ENCODE peak calls at places on chromosomes 6 and 20, in ten cellular contexts. X is BE2C, T is GM20000, D is body of pancreas, W is left ventricle myocardium inferior, L is ovary, H is left lung, Y is A549, G is sigmoid colon, K is AG04450. A is an unnamed sample.

GRCh38 chr20:51917886-51918545 is 115.7 kb upstream of the SALL4 start:
- DNase-seq in G (no peak), T (no peak), H (no peak), K (no peak), D (no peak), Y (no peak), X (no peak), W (no peak), L (no peak), A (no peak)

GRCh38 chr6:97947841-97948240 is 664.8 kb upstream of the MMS22L start:
- DNase-seq in T (no peak), K (no peak), D (peak), X (peak), G (no peak), Y (no peak), L (no peak), H (no peak), W (no peak), A (no peak)

GRCh38 chr6:166532302-166532701 is 54.2 kb downstream of the RAMACL start:
- DNase-seq in X (no peak), W (no peak), L (no peak), T (no peak), Y (no peak), D (no peak), H (peak), K (no peak), G (no peak), A (no peak)

GRCh38 chr20:36317675-36318074 is 11.5 kb downstream of the DLGAP4 start:
- DNase-seq in D (no peak), L (no peak), K (no peak), Y (no peak), H (no peak), G (no peak), T (no peak), W (no peak), X (no peak), A (no peak)

GRCh38 chr20:24640276-24640675 is 170.8 kb downstream of the SYNDIG1 start:
- DNase-seq in G (no peak), Y (no peak), D (no peak), X (no peak), K (no peak), T (no peak), H (no peak), L (no peak), W (no peak), A (no peak)

GRCh38 chr6:14727494-14728395 is 518.1 kb upstream of the JARID2 start:
- DNase-seq in Y (no peak), T (no peak), L (no peak), W (no peak), X (no peak), G (no peak), H (no peak), K (no peak), D (no peak), A (no peak)

GRCh38 chr6:139473239-139473701 is 98.8 kb upstream of the CITED2 start:
- DNase-seq in G (peak), W (no peak), H (no peak), L (peak), T (no peak), D (peak), X (no peak), Y (no peak), K (no peak), A (no peak)

GRCh38 chr6:96651816-96652215 is 88.9 kb downstream of the FHL5 start:
- DNase-seq in K (no peak), D (no peak), Y (no peak), H (no peak), X (no peak), L (no peak), G (no peak), W (no peak), T (peak), A (no peak)

GRCh38 chr6:142361765-142362540 is 60.1 kb downstream of the ADGRG6 start:
- DNase-seq in D (no peak), Y (no peak), H (no peak), W (no peak), L (no peak), K (peak), T (no peak), X (no peak), G (no peak), A (no peak)

GRCh38 chr6:108526739-108527174 is 34.0 kb upstream of the FOXO3 start:
- DNase-seq in W (no peak), G (no peak), D (peak), K (peak), X (no peak), T (peak), H (no peak), Y (peak), L (no peak), A (no peak)

GRCh38 chr6:167079853-167080297 is 43.0 kb upstream of the CCR6 start:
- DNase-seq in K (no peak), L (no peak), X (no peak), G (no peak), H (no peak), Y (no peak), T (peak), W (no peak), D (no peak), A (no peak)

GRCh38 chr6:44428682-44429081 is 41.2 kb downstream of the CDC5L start:
- DNase-seq in H (no peak), X (no peak), T (no peak), W (no peak), K (no peak), D (no peak), G (no peak), L (no peak), Y (no peak), A (no peak)

GRCh38 chr6:158567152-158567551 is 7.3 kb downstream of the TMEM181 start:
- DNase-seq in D (no peak), Y (no peak), G (no peak), X (no peak), T (no peak), H (peak), L (no peak), W (no peak), K (no peak), A (no peak)

GRCh38 chr6:7727150-7727950 is 1.5 kb downstream of the BMP6 start:
- DNase-seq in H (peak), G (no peak), W (no peak), X (peak), D (no peak), K (no peak), L (no peak), T (peak), Y (peak), A (no peak)

GRCh38 chr20:62104791-62105345 is 17.4 kb upstream of the LSM14B start:
- DNase-seq in H (no peak), X (no peak), Y (no peak), L (no peak), K (no peak), G (no peak), D (no peak), W (no peak), T (no peak), A (no peak)

GRCh38 chr20:53421343-53421742 is 172.3 kb downstream of the ZNF217 start:
- DNase-seq in L (no peak), H (no peak), W (no peak), K (no peak), G (no peak), D (no peak), T (no peak), Y (no peak), X (no peak), A (no peak)

GRCh38 chr20:4989570-4989969 is 11.7 kb downstream of the SLC23A2 start:
- DNase-seq in W (no peak), Y (no peak), X (no peak), K (no peak), H (no peak), D (no peak), T (no peak), L (no peak), G (no peak), A (no peak)

GRCh38 chr20:6533828-6534388 is 233.6 kb upstream of the BMP2 start:
- DNase-seq in L (no peak), X (no peak), K (peak), G (no peak), D (no peak), T (no peak), Y (no peak), W (no peak), H (peak), A (no peak)

GRCh38 chr6:137903933-137904821 is 37.1 kb downstream of the TNFAIP3 start:
- DNase-seq in Y (no peak), H (no peak), D (no peak), K (no peak), L (no peak), W (no peak), X (no peak), T (peak), G (no peak), A (no peak)

GRCh38 chr6:34583461-34583860 is 27.3 kb upstream of the SPDEF start:
- DNase-seq in T (no peak), D (no peak), Y (no peak), W (no peak), X (no peak), G (no peak), H (no peak), K (no peak), L (no peak), A (no peak)

GRCh38 chr20:483791-484644 is 21.7 kb upstream of the TBC1D20 start:
- DNase-seq in L (no peak), D (no peak), X (peak), T (no peak), G (no peak), K (no peak), Y (no peak), W (peak), H (peak), A (no peak)

GRCh38 chr6:167892835-167893234 is 66.1 kb downstream of the AFDN start:
- DNase-seq in X (no peak), K (no peak), H (no peak), W (no peak), D (no peak), Y (no peak), L (no peak), G (no peak), T (no peak), A (no peak)

GRCh38 chr6:44514576-44515193 is 127.2 kb downstream of the CDC5L start:
- DNase-seq in G (no peak), Y (no peak), T (no peak), K (no peak), W (no peak), D (no peak), X (no peak), L (no peak), H (no peak), A (no peak)

GRCh38 chr6:36924131-36924530 is 30.4 kb upstream of the PI16 start:
- DNase-seq in L (no peak), Y (no peak), W (no peak), X (no peak), D (no peak), K (no peak), H (no peak), T (no peak), G (no peak), A (no peak)

GRCh38 chr6:166334878-166335277 is 7.5 kb downstream of the SFT2D1 start:
- DNase-seq in X (no peak), K (no peak), W (no peak), L (no peak), T (no peak), G (no peak), D (no peak), Y (no peak), H (no peak), A (no peak)

GRCh38 chr6:45619994-45620471 is 242.3 kb upstream of the SUPT3H start:
- DNase-seq in Y (no peak), H (no peak), G (no peak), T (no peak), L (no peak), X (no peak), K (no peak), D (no peak), W (no peak), A (no peak)

GRCh38 chr20:63765918-63766317 is 26.3 kb downstream of the SLC2A4RG start:
- DNase-seq in T (no peak), Y (no peak), L (no peak), W (no peak), G (no peak), D (no peak), H (peak), X (no peak), K (no peak), A (no peak)

GRCh38 chr20:62496525-62497218 is 20.9 kb upstream of the GATA5 start:
- DNase-seq in G (no peak), Y (no peak), T (peak), W (no peak), K (no peak), X (peak), H (no peak), D (no peak), L (no peak), A (no peak)

GRCh38 chr6:133300896-133301295 is 59.7 kb downstream of the EYA4 start:
- DNase-seq in K (no peak), X (no peak), Y (no peak), D (no peak), T (no peak), G (no peak), L (no peak), W (no peak), H (no peak), A (no peak)

GRCh38 chr6:3139090-3139903 is 18.0 kb downstream of the TUBB2A start:
- DNase-seq in X (no peak), H (no peak), K (peak), D (peak), W (peak), Y (peak), T (peak), L (no peak), G (peak), A (no peak)

GRCh38 chr6:29737707-29738630 is 14.7 kb downstream of the HLA-F start:
- DNase-seq in L (peak), W (peak), T (peak), K (peak), G (peak), X (peak), D (peak), H (no peak), Y (no peak), A (peak)

GRCh38 chr6:53199765-53200164 is 51.1 kb upstream of the GCM1 start:
- DNase-seq in W (no peak), G (no peak), Y (no peak), H (no peak), L (no peak), D (no peak), T (no peak), K (no peak), X (no peak), A (no peak)

GRCh38 chr6:17281100-17281496 is at the start of gene RBM24:
- DNase-seq in T (peak), W (peak), X (peak), Y (no peak), K (peak), H (no peak), L (peak), D (peak), G (peak), A (no peak)

GRCh38 chr20:62914970-62915457 is 11.3 kb downstream of the DIDO1 start:
- DNase-seq in K (no peak), G (no peak), H (no peak), W (no peak), L (peak), T (no peak), X (no peak), Y (peak), D (peak), A (no peak)

GRCh38 chr20:45329497-45330319 is 18.5 kb downstream of the SDC4 start:
- DNase-seq in Y (no peak), D (peak), L (no peak), H (no peak), K (no peak), T (no peak), W (no peak), X (no peak), G (no peak), A (no peak)
- TF ChIP-seq CTCF in Y (no peak), D (no peak), L (no peak), H (no peak), K (peak), T (no peak), W (no peak), X (no peak), G (no peak), A (no peak)

GRCh38 chr6:51350308-51350904 is 531.7 kb downstream of the TFAP2B start:
- DNase-seq in G (no peak), Y (no peak), W (no peak), X (no peak), L (no peak), K (no peak), D (no peak), T (peak), H (no peak), A (no peak)
- TF ChIP-seq CTCF in G (no peak), Y (no peak), W (peak), X (peak), L (no peak), K (no peak), D (peak), T (peak), H (no peak), A (no peak)

GRCh38 chr6:26233608-26234420 is 131.2 kb upstream of the BTN3A2 start:
- DNase-seq in Y (no peak), K (no peak), T (peak), D (no peak), L (no peak), X (peak), W (no peak), G (peak), H (peak), A (peak)
- TF ChIP-seq CTCF in Y (no peak), K (no peak), T (no peak), D (no peak), L (no peak), X (no peak), W (no peak), G (no peak), H (no peak), A (no peak)

DNA sequence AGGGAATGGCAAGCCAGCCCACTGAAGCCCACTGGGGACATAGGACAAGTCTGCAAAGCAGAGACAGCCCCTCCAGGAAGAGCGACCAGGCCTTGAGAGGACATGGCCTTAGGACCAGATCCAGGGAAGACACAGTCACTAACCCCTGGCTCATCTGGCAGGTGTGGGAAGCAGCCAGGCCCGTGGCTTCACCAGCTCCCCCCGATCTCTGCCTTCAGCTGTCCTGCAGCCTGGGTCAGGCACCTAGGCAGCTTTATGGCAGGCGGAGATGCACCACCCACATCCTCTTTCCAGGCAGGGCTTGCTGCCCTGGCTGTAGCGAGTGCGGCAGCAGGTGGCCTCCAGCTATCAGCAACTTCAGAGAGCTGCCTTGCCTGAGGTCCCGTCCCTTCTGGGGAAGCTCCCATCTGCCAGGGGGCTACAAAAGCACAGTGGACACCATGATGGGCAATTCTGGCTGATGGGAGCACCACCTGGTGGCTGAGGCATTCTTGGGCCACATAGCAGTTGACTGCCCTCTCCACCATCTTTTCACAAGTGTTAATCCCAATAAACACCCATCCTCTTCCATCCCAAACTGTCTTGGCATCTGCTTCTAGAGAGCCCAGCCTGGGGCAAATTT is 85.8 kb downstream of the DZANK1 start:
- DNase-seq in Y (no peak), G (no peak), X (no peak), L (no peak), K (no peak), D (no peak), W (no peak), T (no peak), H (no peak), A (no peak)
- TF ChIP-seq CTCF in Y (no peak), G (no peak), X (peak), L (no peak), K (no peak), D (no peak), W (no peak), T (no peak), H (no peak), A (no peak)

DNA sequence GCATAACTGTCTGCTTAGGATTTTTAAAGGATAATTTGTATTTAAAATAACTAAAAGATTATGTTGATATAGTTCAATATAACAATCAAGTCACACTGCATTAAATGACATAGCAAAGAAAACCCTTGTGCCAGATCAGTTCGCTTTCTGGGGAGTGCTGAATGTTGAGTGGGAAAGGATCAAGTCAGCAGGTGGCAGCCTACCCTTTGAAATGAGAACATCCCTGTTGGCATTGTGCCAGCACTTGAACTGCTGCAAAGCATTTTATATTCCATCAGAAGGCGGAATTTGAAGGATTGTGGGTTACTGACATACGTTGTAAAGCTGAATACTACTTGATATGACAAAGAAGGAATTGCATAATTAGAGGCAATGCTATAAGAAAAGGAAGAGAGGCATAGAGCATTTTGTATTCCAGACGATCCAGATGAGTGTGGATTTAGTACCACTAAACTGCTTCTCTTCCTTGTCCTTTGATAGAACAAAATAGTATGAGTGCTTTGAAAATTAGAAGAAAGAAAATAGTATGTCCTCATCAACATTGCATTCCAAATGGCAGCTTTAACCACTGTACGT is 26.6 kb downstream of the BCKDHB start:
- DNase-seq in Y (peak), D (peak), H (no peak), K (peak), L (peak), W (peak), T (no peak), G (peak), X (peak), A (no peak)
- TF ChIP-seq CTCF in Y (peak), D (peak), H (no peak), K (peak), L (no peak), W (peak), T (no peak), G (peak), X (peak), A (no peak)

A was measured in natural killer cell.